ENCODE peak calls at places on chromosomes 12 and 14, in eight cellular contexts. Q is HCT116; G is adrenal gland; F is CD4-positive, alpha-beta T cell; Z is cardiac fibroblast; D is pancreas; A is fibroblast of the aortic adventitia; B is uterus. T is an unnamed sample.
A peak's percentile ranks its signal among the peaks of the same experiment; 100 is the strongest.

GRCh38 chr14:25048170-25049126 is 1.5 kb downstream of the STXBP6 start:
- DNase-seq in B (peak; percentile 58), F (no peak), Z (peak; percentile 84), Q (no peak), D (peak; percentile 72), A (peak; percentile 91), G (peak; percentile 8), T (peak; percentile 87)

GRCh38 chr14:103558071-103558882 is 4.2 kb downstream of the BAG5 start:
- DNase-seq in A (peak; percentile 66), Z (peak; percentile 81), B (peak; percentile 68), F (no peak), D (no peak), G (no peak), Q (no peak), T (peak; percentile 86)

GRCh38 chr14:102892660-102893059 is 29.8 kb upstream of the AMN start:
- DNase-seq in A (no peak), G (no peak), F (no peak), B (no peak), D (no peak), Q (no peak), Z (no peak), T (no peak)

GRCh38 chr14:76430475-76430980 is 54.6 kb downstream of the ESRRB start:
- DNase-seq in Z (no peak), G (no peak), B (no peak), D (no peak), Q (no peak), F (no peak), A (no peak), T (no peak)

GRCh38 chr14:105878554-105878953 is 352.2 kb downstream of the TMEM121 start:
- DNase-seq in G (peak; percentile 1), F (no peak), Q (no peak), D (peak; percentile 31), B (peak; percentile 4), Z (no peak), A (no peak), T (no peak)

GRCh38 chr14:31357279-31357678 is 63.1 kb downstream of the HEATR5A start:
- DNase-seq in D (no peak), F (no peak), G (no peak), Z (peak; percentile 28), B (no peak), Q (no peak), A (no peak), T (peak; percentile 2)

GRCh38 chr12:47837190-47838171 is 17.8 kb upstream of the HDAC7 start:
- DNase-seq in D (peak; percentile 83), A (peak; percentile 86), Q (peak; percentile 66), F (peak; percentile 76), B (peak; percentile 79), Z (peak; percentile 84), G (peak; percentile 74), T (peak; percentile 78)

GRCh38 chr14:54392131-54392859 is 4.5 kb upstream of the CDKN3 start:
- DNase-seq in G (no peak), B (no peak), Q (no peak), F (no peak), Z (no peak), A (no peak), D (no peak), T (no peak)

GRCh38 chr14:73764881-73765280 is 50.7 kb upstream of the PNMA1 start:
- DNase-seq in B (no peak), Q (no peak), D (peak; percentile 67), F (no peak), G (peak; percentile 70), A (no peak), Z (peak; percentile 44), T (peak; percentile 25)

GRCh38 chr14:22390824-22391461 is 198.1 kb downstream of the DAD1 start:
- DNase-seq in D (no peak), B (no peak), Q (no peak), F (no peak), G (no peak), A (no peak), Z (no peak), T (no peak)

GRCh38 chr12:131747276-131747675 is 36.4 kb downstream of the SFSWAP start:
- DNase-seq in Q (no peak), G (no peak), F (no peak), A (no peak), B (no peak), Z (no peak), D (no peak), T (peak; percentile 48)

DNA sequence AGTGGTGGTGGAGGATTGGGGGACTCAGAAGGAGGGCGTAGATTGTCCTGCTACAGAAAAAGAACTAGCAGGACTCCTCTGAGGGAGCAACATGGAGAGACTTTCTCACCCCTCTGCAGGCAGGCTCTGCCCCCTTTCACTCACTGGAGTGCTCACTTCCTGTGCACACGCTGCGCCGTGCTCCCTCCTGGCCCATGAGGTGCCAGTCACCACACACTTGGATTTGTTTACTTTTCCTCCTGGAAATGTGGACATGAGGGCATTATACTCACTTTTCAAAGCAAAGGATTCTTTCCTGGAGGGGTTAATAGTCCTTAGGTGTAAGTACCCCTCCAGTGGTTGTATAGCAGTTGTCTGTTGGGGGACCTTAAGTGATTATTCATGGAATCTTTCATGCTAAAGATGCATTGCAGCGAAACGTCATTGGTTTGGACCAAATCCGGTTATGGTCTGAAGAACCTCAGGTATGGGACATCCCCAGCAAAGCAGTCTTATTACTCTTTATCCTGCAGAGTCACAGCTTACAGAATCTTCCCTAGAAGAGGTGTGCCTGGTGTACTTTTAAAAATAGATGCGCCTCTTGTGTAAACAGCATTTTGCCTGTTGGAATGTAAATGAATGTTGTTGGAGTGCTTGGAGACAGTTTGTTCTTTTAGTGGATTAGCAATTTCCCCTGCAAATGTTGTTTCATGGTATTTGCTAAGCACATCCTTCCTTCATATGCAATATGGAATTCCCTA is 242.7 kb downstream of the ZFP36L1 start:
- DNase-seq in B (peak; percentile 29), F (no peak), Z (peak; percentile 92), G (no peak), D (no peak), A (no peak), Q (no peak), T (peak; percentile 86)
- TF ChIP-seq CTCF in B (no peak), F (no peak), Z (no peak), G (no peak), D (no peak), A (no peak), Q (no peak), T (no peak)

GRCh38 chr14:68775614-68776126 is 17.2 kb downstream of the ZFP36L1 start:
- DNase-seq in Z (no peak), B (peak; percentile 14), G (no peak), A (no peak), D (no peak), F (no peak), Q (no peak), T (no peak)
- TF ChIP-seq CTCF in Z (peak; percentile 17), B (no peak), G (no peak), A (no peak), D (no peak), F (no peak), Q (peak; percentile 49), T (no peak)

GRCh38 chr12:8911606-8912268 is 2.6 kb upstream of the PHC1 start:
- DNase-seq in D (no peak), A (no peak), Z (no peak), F (no peak), Q (no peak), B (no peak), G (no peak), T (no peak)

GRCh38 chr12:8909752-8910151 is 4.6 kb upstream of the PHC1 start:
- DNase-seq in A (no peak), G (no peak), B (no peak), Z (no peak), D (no peak), Q (no peak), F (no peak), T (no peak)

GRCh38 chr12:8914716-8915526 is 612 bp downstream of the PHC1 start:
- DNase-seq in A (peak; percentile 34), Z (peak; percentile 60), F (peak; percentile 64), D (peak; percentile 74), B (peak; percentile 41), G (peak; percentile 61), Q (no peak), T (peak; percentile 45)

GRCh38 chr12:8913702-8914032 is 642 bp upstream of the PHC1 start:
- DNase-seq in F (no peak), Q (no peak), B (no peak), A (no peak), Z (no peak), D (no peak), G (no peak), T (peak; percentile 4)

DNA sequence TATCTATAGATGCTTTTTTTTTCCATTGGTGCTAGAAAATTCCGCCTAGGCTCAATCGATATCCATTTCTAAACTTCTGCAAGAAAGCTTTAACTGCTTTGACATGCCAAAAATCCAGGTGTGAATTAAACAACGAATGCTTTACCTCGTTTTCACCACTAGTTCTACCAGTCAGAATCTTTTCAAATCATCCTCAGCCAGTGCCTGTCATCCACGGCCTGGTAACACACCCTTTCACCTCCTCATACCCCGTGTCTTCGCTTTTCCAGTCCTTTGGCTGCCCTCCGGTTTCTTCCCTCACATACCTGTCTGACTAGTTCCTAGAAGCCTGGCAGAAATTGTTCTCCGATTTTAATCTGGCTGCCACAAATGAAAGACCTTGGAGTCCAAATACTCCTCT is 1.4 kb upstream of the PHC1 start:
- DNase-seq in G (peak; percentile 8), F (peak; percentile 34), B (no peak), Z (no peak), A (no peak), Q (no peak), D (no peak), T (peak; percentile 5)
- TF ChIP-seq CTCF in G (no peak), F (peak; percentile 20), B (no peak), Z (no peak), A (peak; percentile 14), Q (peak; percentile 37), D (no peak), T (no peak)

DNA sequence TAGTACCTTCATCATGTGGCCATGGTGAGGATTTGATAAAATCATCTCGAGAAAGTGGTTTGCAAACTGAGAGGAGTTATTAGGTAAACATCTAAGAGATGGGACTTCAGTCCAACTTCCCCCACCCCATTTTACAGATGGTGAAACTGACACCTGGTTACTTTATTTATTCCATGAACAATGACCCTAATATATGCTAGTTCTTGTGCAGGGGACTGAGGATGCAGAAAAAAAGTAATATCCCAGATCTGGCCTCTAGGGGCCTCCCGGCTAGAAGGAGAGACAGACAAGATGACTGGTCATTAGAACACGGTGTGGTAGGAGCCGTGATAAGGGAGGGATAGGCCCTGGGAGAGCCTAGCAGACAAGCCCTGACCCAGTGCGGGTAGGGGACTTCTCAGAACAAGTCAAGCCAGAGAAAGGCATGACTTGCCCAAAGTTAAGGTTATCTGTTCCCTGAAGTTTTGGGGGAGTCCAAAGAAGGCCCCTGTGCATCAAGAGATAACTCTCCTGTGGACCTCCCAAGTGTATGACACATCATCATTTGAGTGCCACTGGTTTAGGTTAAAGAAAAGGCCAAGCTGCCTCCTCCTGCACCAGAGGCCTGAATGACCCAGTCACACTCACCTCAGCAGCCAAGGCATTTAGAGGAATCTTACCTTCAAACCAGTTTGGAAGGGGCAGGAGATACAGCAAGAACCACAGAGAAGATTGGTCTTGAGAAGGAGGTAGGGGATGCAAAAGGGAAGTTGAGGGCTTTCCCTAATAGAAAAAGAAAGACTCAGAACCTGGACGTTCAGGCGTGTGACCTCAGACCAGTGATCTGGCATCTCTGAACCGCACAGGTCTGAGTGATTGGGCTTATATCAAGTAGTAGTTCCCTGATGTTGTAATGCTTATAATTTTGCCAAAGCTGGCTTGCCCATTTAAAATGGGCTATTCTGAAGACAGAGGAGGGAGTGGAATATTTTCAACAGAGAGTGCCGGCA is 1.6 kb downstream of the CMKLR1 start:
- DNase-seq in G (no peak), F (no peak), B (no peak), A (no peak), Z (peak; percentile 3), D (no peak), Q (peak; percentile 21), T (peak; percentile 26)
- TF ChIP-seq CTCF in G (peak; percentile 46), F (peak; percentile 10), B (peak; percentile 38), A (peak; percentile 42), Z (no peak), D (no peak), Q (peak; percentile 69), T (peak; percentile 54)